ENCODE peak calls at places on chromosomes 2 and 18, in seven cellular contexts. One of them, this sample, is unnamed.

GRCh38 chr2:25065768-25066167 is 23.9 kb downstream of the EFR3B start:
- DNase-seq in right lobe of liver: no peak
- DNase-seq in ecto neural progenitor cell: no peak
- DNase-seq in tibial artery: no peak
- DNase-seq in left kidney: no peak
- DNase-seq in stimulated activated CD4-positive, alpha-beta T cell treated with anti-CD3 and anti-CD28 coated beads, Interleukin-2, amount 100 ng/mL, for 48 hours: no peak
- DNase-seq in tibial nerve: no peak
- DNase-seq in this sample: no peak

GRCh38 chr2:188870289-188870688 is 103.9 kb upstream of the COL3A1 start:
- DNase-seq in right lobe of liver: no peak
- DNase-seq in ecto neural progenitor cell: no peak
- DNase-seq in tibial artery: no peak
- DNase-seq in left kidney: no peak
- DNase-seq in stimulated activated CD4-positive, alpha-beta T cell treated with anti-CD3 and anti-CD28 coated beads, Interleukin-2, amount 100 ng/mL, for 48 hours: no peak
- DNase-seq in tibial nerve: no peak
- DNase-seq in this sample: no peak

GRCh38 chr2:168135630-168136029 is 111.8 kb downstream of the STK39 start:
- DNase-seq in right lobe of liver: no peak
- DNase-seq in ecto neural progenitor cell: no peak
- DNase-seq in tibial artery: no peak
- DNase-seq in left kidney: no peak
- DNase-seq in stimulated activated CD4-positive, alpha-beta T cell treated with anti-CD3 and anti-CD28 coated beads, Interleukin-2, amount 100 ng/mL, for 48 hours: no peak
- DNase-seq in tibial nerve: no peak
- DNase-seq in this sample: no peak

GRCh38 chr18:9874730-9875129 is 11.0 kb upstream of the TXNDC2 start:
- DNase-seq in right lobe of liver: no peak
- DNase-seq in ecto neural progenitor cell: no peak
- DNase-seq in tibial artery: no peak
- DNase-seq in left kidney: no peak
- DNase-seq in stimulated activated CD4-positive, alpha-beta T cell treated with anti-CD3 and anti-CD28 coated beads, Interleukin-2, amount 100 ng/mL, for 48 hours: no peak
- DNase-seq in tibial nerve: no peak
- DNase-seq in this sample: no peak

GRCh38 chr2:223100061-223100511 is 48.1 kb downstream of the KCNE4 start:
- DNase-seq in right lobe of liver: no peak
- DNase-seq in ecto neural progenitor cell: no peak
- DNase-seq in tibial artery: peak
- DNase-seq in left kidney: peak
- DNase-seq in stimulated activated CD4-positive, alpha-beta T cell treated with anti-CD3 and anti-CD28 coated beads, Interleukin-2, amount 100 ng/mL, for 48 hours: no peak
- DNase-seq in tibial nerve: peak
- DNase-seq in this sample: no peak

GRCh38 chr2:182649316-182649715 is 66.7 kb upstream of the DNAJC10 start:
- DNase-seq in right lobe of liver: no peak
- DNase-seq in ecto neural progenitor cell: peak
- DNase-seq in tibial artery: no peak
- DNase-seq in left kidney: peak
- DNase-seq in stimulated activated CD4-positive, alpha-beta T cell treated with anti-CD3 and anti-CD28 coated beads, Interleukin-2, amount 100 ng/mL, for 48 hours: no peak
- DNase-seq in tibial nerve: no peak
- DNase-seq in this sample: no peak

GRCh38 chr2:61763605-61764034 is 90.2 kb downstream of the FAM161A start:
- DNase-seq in right lobe of liver: peak
- DNase-seq in ecto neural progenitor cell: peak
- DNase-seq in tibial artery: peak
- DNase-seq in left kidney: peak
- DNase-seq in stimulated activated CD4-positive, alpha-beta T cell treated with anti-CD3 and anti-CD28 coated beads, Interleukin-2, amount 100 ng/mL, for 48 hours: peak
- DNase-seq in tibial nerve: no peak
- DNase-seq in this sample: no peak

GRCh38 chr2:237091779-237092436 is 6.2 kb downstream of the COPS8 start:
- DNase-seq in right lobe of liver: no peak
- DNase-seq in ecto neural progenitor cell: no peak
- DNase-seq in tibial artery: no peak
- DNase-seq in left kidney: no peak
- DNase-seq in stimulated activated CD4-positive, alpha-beta T cell treated with anti-CD3 and anti-CD28 coated beads, Interleukin-2, amount 100 ng/mL, for 48 hours: no peak
- DNase-seq in tibial nerve: peak
- DNase-seq in this sample: no peak

GRCh38 chr2:215022418-215022817 is 116.0 kb downstream of the ABCA12 start:
- DNase-seq in right lobe of liver: no peak
- DNase-seq in ecto neural progenitor cell: no peak
- DNase-seq in tibial artery: no peak
- DNase-seq in left kidney: no peak
- DNase-seq in stimulated activated CD4-positive, alpha-beta T cell treated with anti-CD3 and anti-CD28 coated beads, Interleukin-2, amount 100 ng/mL, for 48 hours: no peak
- DNase-seq in tibial nerve: no peak
- DNase-seq in this sample: no peak

GRCh38 chr2:157231476-157231875 is 26.0 kb upstream of the GALNT5 start:
- DNase-seq in right lobe of liver: no peak
- DNase-seq in ecto neural progenitor cell: no peak
- DNase-seq in tibial artery: no peak
- DNase-seq in left kidney: no peak
- DNase-seq in stimulated activated CD4-positive, alpha-beta T cell treated with anti-CD3 and anti-CD28 coated beads, Interleukin-2, amount 100 ng/mL, for 48 hours: no peak
- DNase-seq in tibial nerve: no peak
- DNase-seq in this sample: no peak

GRCh38 chr18:22314406-22314805 is 103.3 kb downstream of the CTAGE1 start:
- DNase-seq in right lobe of liver: no peak
- DNase-seq in ecto neural progenitor cell: no peak
- DNase-seq in tibial artery: no peak
- DNase-seq in left kidney: peak
- DNase-seq in stimulated activated CD4-positive, alpha-beta T cell treated with anti-CD3 and anti-CD28 coated beads, Interleukin-2, amount 100 ng/mL, for 48 hours: no peak
- DNase-seq in tibial nerve: no peak
- DNase-seq in this sample: no peak

GRCh38 chr18:12256946-12257345 is 2.8 kb downstream of the CIDEA start:
- DNase-seq in right lobe of liver: no peak
- DNase-seq in ecto neural progenitor cell: no peak
- DNase-seq in tibial artery: no peak
- DNase-seq in left kidney: no peak
- DNase-seq in stimulated activated CD4-positive, alpha-beta T cell treated with anti-CD3 and anti-CD28 coated beads, Interleukin-2, amount 100 ng/mL, for 48 hours: no peak
- DNase-seq in tibial nerve: no peak
- DNase-seq in this sample: no peak

GRCh38 chr2:2932189-2932588 is 445.4 kb downstream of the EIPR1 start:
- DNase-seq in right lobe of liver: no peak
- DNase-seq in ecto neural progenitor cell: peak
- DNase-seq in tibial artery: no peak
- DNase-seq in left kidney: no peak
- DNase-seq in stimulated activated CD4-positive, alpha-beta T cell treated with anti-CD3 and anti-CD28 coated beads, Interleukin-2, amount 100 ng/mL, for 48 hours: no peak
- DNase-seq in tibial nerve: no peak
- DNase-seq in this sample: no peak

GRCh38 chr2:223692227-223692947 is 90.2 kb upstream of the SCG2 start:
- DNase-seq in right lobe of liver: no peak
- DNase-seq in ecto neural progenitor cell: peak
- DNase-seq in tibial artery: no peak
- DNase-seq in left kidney: peak
- DNase-seq in stimulated activated CD4-positive, alpha-beta T cell treated with anti-CD3 and anti-CD28 coated beads, Interleukin-2, amount 100 ng/mL, for 48 hours: no peak
- DNase-seq in tibial nerve: no peak
- DNase-seq in this sample: no peak

GRCh38 chr2:234242446-234242810 is 191.9 kb downstream of the SPP2 start:
- DNase-seq in right lobe of liver: no peak
- DNase-seq in ecto neural progenitor cell: no peak
- DNase-seq in tibial artery: no peak
- DNase-seq in left kidney: no peak
- DNase-seq in stimulated activated CD4-positive, alpha-beta T cell treated with anti-CD3 and anti-CD28 coated beads, Interleukin-2, amount 100 ng/mL, for 48 hours: no peak
- DNase-seq in tibial nerve: no peak
- DNase-seq in this sample: no peak

GRCh38 chr18:12776821-12777471 is 74.1 kb downstream of the PSMG2 start:
- DNase-seq in right lobe of liver: no peak
- DNase-seq in ecto neural progenitor cell: peak
- DNase-seq in tibial artery: no peak
- DNase-seq in left kidney: no peak
- DNase-seq in stimulated activated CD4-positive, alpha-beta T cell treated with anti-CD3 and anti-CD28 coated beads, Interleukin-2, amount 100 ng/mL, for 48 hours: no peak
- DNase-seq in tibial nerve: no peak
- DNase-seq in this sample: no peak

GRCh38 chr18:8842506-8842905 is 137.2 kb downstream of the MTCL1 start:
- DNase-seq in right lobe of liver: no peak
- DNase-seq in ecto neural progenitor cell: no peak
- DNase-seq in tibial artery: no peak
- DNase-seq in left kidney: no peak
- DNase-seq in stimulated activated CD4-positive, alpha-beta T cell treated with anti-CD3 and anti-CD28 coated beads, Interleukin-2, amount 100 ng/mL, for 48 hours: no peak
- DNase-seq in tibial nerve: no peak
- DNase-seq in this sample: no peak

GRCh38 chr2:217900010-217900779 is 102.6 kb downstream of the TNS1 start:
- DNase-seq in right lobe of liver: no peak
- DNase-seq in ecto neural progenitor cell: no peak
- DNase-seq in tibial artery: peak
- DNase-seq in left kidney: no peak
- DNase-seq in stimulated activated CD4-positive, alpha-beta T cell treated with anti-CD3 and anti-CD28 coated beads, Interleukin-2, amount 100 ng/mL, for 48 hours: no peak
- DNase-seq in tibial nerve: no peak
- DNase-seq in this sample: no peak

GRCh38 chr2:33213648-33214047 is 262.8 kb upstream of the RASGRP3 start:
- DNase-seq in right lobe of liver: no peak
- DNase-seq in ecto neural progenitor cell: no peak
- DNase-seq in tibial artery: no peak
- DNase-seq in left kidney: no peak
- DNase-seq in stimulated activated CD4-positive, alpha-beta T cell treated with anti-CD3 and anti-CD28 coated beads, Interleukin-2, amount 100 ng/mL, for 48 hours: no peak
- DNase-seq in tibial nerve: no peak
- DNase-seq in this sample: no peak